ENCODE peak calls at places on chromosomes 3 and 15, in nine cellular contexts. Q is A549; K is CD4-positive, CD25-positive, alpha-beta regulatory T cell; T is hepatocyte; Z is K562; G is Panc1; O is psoas muscle; U is CD8-positive, alpha-beta memory T cell; M is right cardiac atrium. C is an unnamed sample.

GRCh38 chr3:16665282-16665741 is 60.1 kb upstream of the DAZL start:
- DNase-seq in O (no peak), G (no peak), U (no peak), K (no peak), Q (peak; percentile 26), Z (peak; percentile 16), T (peak; percentile 78), M (no peak), C (no peak)

GRCh38 chr3:112002458-112002971 is 3.8 kb downstream of the TAGLN3 start:
- DNase-seq in Z (peak; percentile 16), K (no peak), O (no peak), M (no peak), G (no peak), Q (no peak), T (no peak), U (no peak), C (no peak)

GRCh38 chr15:77354064-77354463 is 65.8 kb downstream of the PEAK1 start:
- DNase-seq in O (no peak), M (no peak), G (no peak), T (no peak), Q (peak; percentile 56), Z (no peak), U (no peak), K (no peak), C (no peak)

GRCh38 chr15:48644827-48645557 is 517 bp downstream of the FBN1 start:
- DNase-seq in K (peak; percentile 17), U (no peak), Q (peak; percentile 58), O (peak; percentile 57), Z (no peak), G (no peak), M (peak; percentile 68), T (peak; percentile 53), C (peak; percentile 90)

GRCh38 chr3:171339606-171340005 is 120.6 kb downstream of the TNIK start:
- DNase-seq in K (no peak), O (no peak), T (no peak), U (no peak), Q (no peak), M (no peak), Z (no peak), G (no peak), C (no peak)

GRCh38 chr3:174223611-174224010 is 635.5 kb upstream of the NAALADL2 start:
- DNase-seq in G (no peak), U (no peak), O (no peak), T (no peak), M (no peak), K (no peak), Q (no peak), Z (no peak), C (no peak)

GRCh38 chr3:135491478-135491877 is 474.1 kb upstream of the PPP2R3A start:
- DNase-seq in Q (no peak), G (no peak), T (no peak), U (no peak), K (no peak), Z (no peak), O (no peak), M (no peak), C (no peak)

GRCh38 chr15:91022832-91023129 is 387 bp upstream of the VPS33B start:
- DNase-seq in G (no peak), U (no peak), M (no peak), K (no peak), O (no peak), T (no peak), Q (no peak), Z (no peak), C (no peak)

GRCh38 chr15:40867200-40867599 is 6.8 kb downstream of the RHOV start:
- DNase-seq in M (no peak), O (no peak), T (no peak), U (no peak), Q (no peak), G (no peak), Z (no peak), K (no peak), C (peak; percentile 6)

GRCh38 chr15:40859206-40859851 is 14.7 kb downstream of the RHOV start:
- DNase-seq in G (peak; percentile 74), T (peak; percentile 84), Q (peak; percentile 88), Z (peak; percentile 90), U (peak; percentile 74), K (peak; percentile 88), M (peak; percentile 67), O (peak; percentile 68), C (peak; percentile 78)

GRCh38 chr15:40869686-40870085 is 4.3 kb downstream of the RHOV start:
- DNase-seq in Z (no peak), O (no peak), T (no peak), K (no peak), Q (no peak), G (no peak), M (no peak), U (no peak), C (peak; percentile 17)

GRCh38 chr15:40858706-40859105 is 14.9 kb downstream of the SPINT1 start:
- DNase-seq in G (no peak), M (no peak), O (no peak), U (no peak), K (no peak), Q (no peak), Z (no peak), T (no peak), C (peak; percentile 55)

DNA sequence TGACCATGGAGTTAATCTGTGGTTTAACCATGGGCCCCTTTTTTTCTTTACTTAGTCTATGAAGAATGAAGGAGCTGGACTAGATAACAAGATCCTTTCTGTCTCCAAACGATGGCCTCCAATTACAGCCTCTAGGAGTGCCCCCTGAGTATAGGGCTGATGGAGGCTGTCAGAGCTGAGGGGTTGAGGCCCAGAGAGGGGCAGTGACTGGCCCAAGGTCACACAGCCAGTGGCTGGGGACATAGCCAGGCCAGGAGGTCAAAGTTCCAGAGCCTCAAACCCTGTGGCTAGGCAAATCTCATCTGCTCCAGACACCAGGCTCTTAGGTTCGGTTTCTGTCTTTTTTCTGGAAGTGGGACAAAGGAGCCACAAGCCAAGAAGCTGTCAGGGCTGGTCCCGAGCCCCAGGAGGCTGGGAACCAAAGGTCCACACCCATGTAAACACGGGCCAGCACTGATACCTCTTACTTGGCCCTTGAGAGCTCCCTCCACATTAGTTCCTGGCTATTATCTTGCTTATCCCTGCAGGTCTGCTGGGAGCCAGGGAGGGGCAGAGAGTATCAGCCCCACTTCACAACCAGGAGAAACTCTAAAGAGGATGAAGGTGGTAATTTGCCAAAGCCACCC is 10.3 kb downstream of the RHOV start:
- DNase-seq in G (no peak), K (no peak), O (no peak), Z (peak; percentile 31), Q (peak; percentile 34), U (no peak), T (no peak), M (no peak), C (peak; percentile 28)
- H3K27ac ChIP-seq in G (no peak overlapping the region), K (no peak overlapping the region), O (no peak overlapping the region), Z (no peak overlapping the region), Q (peak overlapping the region; percentile 52), U (no peak overlapping the region), T (no peak overlapping the region), M (no peak overlapping the region), C (no peak overlapping the region)

DNA sequence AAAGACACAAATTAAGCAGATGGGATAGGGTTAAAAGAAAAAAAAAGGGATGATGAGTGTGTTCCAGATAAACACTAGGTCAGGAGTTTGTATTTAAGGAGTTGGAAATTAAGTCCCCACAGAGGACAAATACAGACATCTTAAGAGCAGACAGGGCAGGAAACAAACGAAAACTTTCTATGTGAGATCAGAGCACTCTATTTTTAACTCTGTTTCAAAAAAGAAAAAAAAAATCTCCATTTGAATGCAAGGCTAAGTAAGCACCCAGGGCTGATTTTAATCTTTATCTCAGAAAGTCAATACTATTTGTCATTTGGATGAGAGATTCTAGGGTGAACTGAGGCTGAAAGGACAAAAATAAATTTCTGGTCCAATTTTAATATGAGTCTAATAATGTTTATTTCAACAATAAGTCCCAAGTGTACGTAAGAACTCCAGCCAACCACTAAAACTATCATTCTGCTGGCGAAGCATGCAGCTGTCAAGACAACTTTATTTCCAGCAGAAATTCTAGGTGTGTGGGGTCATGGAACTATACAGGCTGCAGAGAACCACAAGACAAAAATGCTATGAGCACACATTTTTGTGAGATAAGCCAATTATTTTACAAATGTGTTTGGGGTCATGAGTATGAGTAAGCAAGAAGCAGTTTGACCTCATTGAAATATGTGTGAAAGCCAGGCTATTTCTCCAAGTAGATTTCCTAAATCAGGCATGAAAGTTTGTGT is 186.1 kb downstream of the FMN1 start:
- DNase-seq in G (no peak), K (no peak), M (no peak), U (no peak), Z (no peak), T (no peak), Q (no peak), O (no peak), C (no peak)
- H3K4me3 ChIP-seq in G (no peak overlapping the region), K (no peak overlapping the region), M (no peak overlapping the region), U (no peak overlapping the region), Z (no peak overlapping the region), T (no peak overlapping the region), Q (no peak overlapping the region), O (no peak overlapping the region), C (no peak overlapping the region)

GRCh38 chr3:138196023-138196422 is 8.9 kb downstream of the ARMC8 start:
- DNase-seq in M (no peak), Q (no peak), O (no peak), U (no peak), Z (no peak), T (no peak), K (no peak), G (no peak), C (no peak)

GRCh38 chr3:138197545-138197944 is 10.4 kb downstream of the ARMC8 start:
- DNase-seq in O (no peak), M (no peak), T (no peak), Z (peak; percentile 24), K (no peak), U (no peak), Q (no peak), G (no peak), C (no peak)

GRCh38 chr3:138199847-138200246 is 12.7 kb downstream of the ARMC8 start:
- DNase-seq in U (no peak), Q (no peak), T (no peak), Z (peak; percentile 73), G (no peak), M (no peak), O (no peak), K (no peak), C (no peak)

GRCh38 chr3:138197058-138197457 is 10.0 kb downstream of the ARMC8 start:
- DNase-seq in O (no peak), M (peak; percentile 17), K (peak; percentile 10), U (no peak), Q (no peak), Z (peak; percentile 56), T (peak; percentile 54), G (no peak), C (no peak)

GRCh38 chr3:138195491-138195890 is 8.4 kb downstream of the ARMC8 start:
- DNase-seq in Z (no peak), K (no peak), G (no peak), O (no peak), U (no peak), M (no peak), T (no peak), Q (no peak), C (no peak)
- H3K27ac ChIP-seq in Z (no peak overlapping the region), K (no peak overlapping the region), G (no peak overlapping the region), O (no peak overlapping the region), U (no peak overlapping the region), M (no peak overlapping the region), T (no peak overlapping the region), Q (no peak overlapping the region), C (no peak overlapping the region)

GRCh38 chr15:76335851-76336253 is 721 bp upstream of the ISL2 start:
- DNase-seq in T (no peak), K (peak; percentile 21), U (no peak), O (no peak), Z (peak; percentile 47), G (no peak), M (no peak), Q (no peak), C (no peak)

GRCh38 chr15:76333720-76334437 is 2.7 kb upstream of the ISL2 start:
- DNase-seq in U (no peak), M (no peak), K (no peak), T (no peak), G (no peak), O (no peak), Z (peak; percentile 72), Q (peak; percentile 75), C (no peak)

GRCh38 chr15:76334438-76335004 is 2.1 kb upstream of the ISL2 start:
- DNase-seq in Q (no peak), G (no peak), K (no peak), T (no peak), O (no peak), M (no peak), Z (no peak), U (no peak), C (peak; percentile 38)

GRCh38 chr15:76336254-76337046 is at the start of gene ISL2:
- DNase-seq in O (no peak), T (peak; percentile 90), M (peak; percentile 53), U (peak; percentile 40), K (peak; percentile 82), G (no peak), Q (peak; percentile 99), Z (peak; percentile 99), C (peak; percentile 81)

DNA sequence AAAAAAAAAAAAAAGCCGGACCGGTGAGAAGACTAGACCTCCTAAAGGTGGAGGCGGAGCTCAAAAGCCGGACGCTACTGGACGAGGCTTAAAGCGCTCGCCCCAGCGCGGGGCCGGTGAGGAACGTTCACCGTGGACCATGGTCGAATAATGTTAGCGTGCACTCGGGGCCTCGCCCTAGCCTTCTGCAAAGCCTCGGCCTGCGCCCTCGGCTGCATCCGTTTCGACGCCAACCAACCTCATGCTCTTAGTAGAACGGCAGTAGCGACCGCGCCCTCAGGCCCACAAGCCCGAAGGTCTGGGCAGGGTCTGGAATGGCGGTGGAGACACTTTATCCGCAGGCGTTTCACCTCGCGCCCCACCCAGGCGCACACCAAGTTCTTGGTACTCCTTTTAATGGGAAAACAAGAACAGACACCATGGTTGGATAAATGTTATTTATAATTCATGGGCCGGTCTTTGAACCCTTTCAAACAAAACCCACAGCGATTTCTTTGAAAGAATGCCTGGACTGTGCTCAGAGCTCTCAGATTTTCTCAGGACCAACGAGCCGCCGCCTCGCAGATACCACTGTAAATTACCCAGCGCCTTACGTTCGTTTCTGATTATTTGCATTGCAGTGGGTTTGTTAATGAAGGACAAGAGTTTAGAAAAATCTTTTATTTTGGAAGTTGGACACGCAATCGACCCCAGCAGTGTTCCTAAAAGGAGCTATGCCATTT is 1.3 kb upstream of the ISL2 start:
- DNase-seq in O (no peak), G (no peak), K (peak; percentile 60), T (no peak), Q (no peak), U (no peak), M (no peak), Z (no peak), C (no peak)
- H3K4me3 ChIP-seq in O (peak overlapping the region; percentile 4), G (no peak overlapping the region), K (peak overlapping the region; percentile 58), T (peak overlapping the region; percentile 29), Q (peak overlapping the region; percentile 54), U (peak overlapping the region; percentile 16), M (no peak overlapping the region), Z (peak overlapping the region; percentile 53), C (no peak overlapping the region)